ENCODE peak calls at places on chromosomes 3 and 15, in six cellular contexts. X, Y, Q, H, V and G are unnamed samples.

GRCh38 chr3:112815981-112816380 is 30.7 kb downstream of the CD200R1L start:
- DNase-seq in X (peak), V (no peak), Y (peak), H (no peak), Q (no peak), G (no peak)

GRCh38 chr3:66582721-66583141 is 81.9 kb upstream of the LRIG1 start:
- DNase-seq in Q (no peak), Y (no peak), V (no peak), H (no peak), X (peak), G (no peak)

GRCh38 chr3:13125092-13126015 is 52.1 kb upstream of the IQSEC1 start:
- DNase-seq in H (no peak), Y (no peak), X (no peak), Q (no peak), V (no peak), G (no peak)

GRCh38 chr3:190225186-190225692 is 97.0 kb downstream of the CLDN1 start:
- DNase-seq in Y (peak), X (peak), V (peak), Q (peak), H (no peak), G (peak)

GRCh38 chr3:48016336-48016973 is at the start of gene MAP4:
- DNase-seq in Q (no peak), V (no peak), X (peak), Y (no peak), H (peak), G (no peak)

GRCh38 chr15:60575995-60576394 is 97.1 kb upstream of the ICE2 start:
- DNase-seq in H (no peak), Y (peak), X (no peak), V (peak), Q (no peak), G (peak)

GRCh38 chr15:26628879-26629529 is 143.9 kb downstream of the GABRB3 start:
- DNase-seq in Q (peak), Y (no peak), H (peak), V (peak), X (peak), G (peak)

GRCh38 chr15:80701676-80702311 is 6.7 kb downstream of the ABHD17C start:
- DNase-seq in X (no peak), Y (no peak), V (no peak), H (no peak), Q (no peak), G (no peak)

GRCh38 chr3:14804835-14805780 is 13.7 kb upstream of the FGD5 start:
- DNase-seq in Q (no peak), Y (peak), H (no peak), V (peak), X (peak), G (no peak)

GRCh38 chr3:38102073-38102844 is 34.7 kb downstream of the ACAA1 start:
- DNase-seq in H (no peak), Q (no peak), X (no peak), V (no peak), Y (no peak), G (no peak)

GRCh38 chr3:139523718-139524117 is 15.8 kb downstream of the RBP1 start:
- DNase-seq in X (no peak), Y (no peak), H (no peak), Q (no peak), V (no peak), G (no peak)

GRCh38 chr3:69143605-69144004 is 21.2 kb upstream of the LMOD3 start:
- DNase-seq in V (no peak), Y (peak), H (peak), X (peak), Q (peak), G (no peak)

GRCh38 chr3:153087595-153088566 is 74.1 kb upstream of the RAP2B start:
- DNase-seq in X (peak), H (no peak), Y (peak), V (no peak), Q (no peak), G (no peak)

GRCh38 chr3:115475178-115476041 is 147.9 kb upstream of the GAP43 start:
- DNase-seq in X (no peak), V (no peak), Y (no peak), H (no peak), Q (peak), G (peak)

GRCh38 chr3:7632305-7632704 is 771.4 kb downstream of the GRM7 start:
- DNase-seq in V (no peak), Y (no peak), Q (no peak), X (no peak), H (no peak), G (no peak)

GRCh38 chr3:48406443-48407431 is 23.1 kb downstream of the PLXNB1 start:
- DNase-seq in H (no peak), X (no peak), V (no peak), Q (no peak), Y (no peak), G (no peak)

GRCh38 chr15:66649235-66649984 is 52.6 kb upstream of the SMAD6 start:
- DNase-seq in V (no peak), Q (no peak), H (no peak), X (no peak), Y (no peak), G (no peak)

GRCh38 chr3:114214542-114215341 is 22.6 kb downstream of the ZNF80 start:
- DNase-seq in V (no peak), Q (peak), X (no peak), H (no peak), Y (no peak), G (no peak)

GRCh38 chr15:89542369-89542768 is 32.9 kb upstream of the TICRR start:
- DNase-seq in H (no peak), V (no peak), Y (peak), Q (no peak), X (no peak), G (no peak)

GRCh38 chr15:74244818-74245341 is 8.8 kb downstream of the CCDC33 start:
- DNase-seq in X (no peak), H (no peak), Q (no peak), V (no peak), Y (no peak), G (no peak)

GRCh38 chr15:79924379-79924778 is 27.6 kb upstream of the MTHFS start:
- DNase-seq in V (no peak), Y (no peak), Q (no peak), H (no peak), X (no peak), G (peak)

GRCh38 chr3:187211532-187212274 is 14.4 kb downstream of the RTP1 start:
- DNase-seq in V (no peak), Y (peak), Q (no peak), H (no peak), X (peak), G (no peak)

GRCh38 chr3:133393691-133394474 is 6.0 kb upstream of the BFSP2 start:
- DNase-seq in H (no peak), Q (no peak), Y (no peak), X (peak), V (no peak), G (no peak)

GRCh38 chr3:168341192-168341816 is 245.6 kb upstream of the GOLIM4 start:
- DNase-seq in Q (no peak), V (peak), X (peak), Y (no peak), H (no peak), G (no peak)

GRCh38 chr3:187841552-187841951 is 96.3 kb upstream of the BCL6 start:
- DNase-seq in H (no peak), Y (peak), V (peak), X (peak), Q (no peak), G (peak)

GRCh38 chr3:55367396-55367795 is 119.7 kb downstream of the WNT5A start:
- DNase-seq in V (no peak), X (no peak), Y (no peak), Q (no peak), H (no peak), G (no peak)

DNA sequence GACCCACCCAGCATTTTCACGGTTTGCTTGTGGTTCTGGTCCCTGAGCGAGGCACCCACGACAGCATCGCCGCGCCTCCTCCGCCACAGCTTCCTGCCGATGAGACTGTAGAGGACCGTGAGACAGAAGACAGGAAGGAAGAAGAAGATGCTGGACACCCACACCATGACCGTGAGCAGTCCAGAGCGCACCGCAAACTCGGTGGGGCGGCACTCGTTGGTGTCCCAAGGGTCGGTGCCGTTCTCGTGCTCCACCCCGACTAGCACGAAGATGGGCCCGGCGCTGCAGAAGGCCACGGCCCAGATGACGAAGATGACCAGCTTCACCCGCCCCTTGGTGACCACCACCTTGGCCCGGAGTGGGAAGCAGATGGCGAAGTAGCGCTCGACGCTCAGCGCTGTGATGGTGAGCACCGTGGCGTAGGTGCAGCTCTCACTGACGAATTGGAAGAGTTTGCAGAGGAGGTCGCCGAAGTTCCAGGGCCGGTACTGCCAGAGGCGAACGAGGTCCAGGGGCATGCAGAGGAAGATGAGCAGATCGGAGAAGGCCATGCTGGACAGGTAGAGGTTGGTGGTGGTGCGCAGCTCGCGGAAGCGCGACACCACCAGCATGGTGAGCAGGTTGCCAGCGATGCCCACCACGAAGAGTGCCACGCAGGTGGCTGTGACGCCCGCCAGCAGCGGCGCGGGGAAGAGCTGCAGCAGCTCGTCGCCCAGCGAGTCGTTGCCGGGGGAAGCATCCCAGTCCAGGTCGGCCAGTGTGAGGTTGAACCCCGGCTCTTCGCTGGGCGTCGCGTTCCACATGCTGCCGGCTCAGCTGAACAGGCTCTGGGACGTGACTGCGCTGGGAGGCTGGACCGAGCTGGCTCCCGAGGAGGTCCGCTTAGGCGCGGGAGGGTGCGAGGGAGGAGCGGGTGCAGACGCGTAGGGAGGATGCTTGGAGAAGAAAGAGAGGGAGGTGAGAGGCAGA is at the start of gene GHSR:
- DNase-seq in Y (no peak), Q (peak), H (no peak), V (no peak), X (no peak), G (peak)
- TF ChIP-seq EZH2 in Y (peak), Q (peak), H (no peak), V (peak), X (peak), G (peak)

GRCh38 chr3:26657406-26657976 is 34.9 kb downstream of the LRRC3B start:
- DNase-seq in Y (peak), X (peak), Q (no peak), V (no peak), H (no peak), G (no peak)
- TF ChIP-seq CTCF in Y (peak), X (no peak), Q (no peak), V (no peak), H (no peak), G (no peak)

DNA sequence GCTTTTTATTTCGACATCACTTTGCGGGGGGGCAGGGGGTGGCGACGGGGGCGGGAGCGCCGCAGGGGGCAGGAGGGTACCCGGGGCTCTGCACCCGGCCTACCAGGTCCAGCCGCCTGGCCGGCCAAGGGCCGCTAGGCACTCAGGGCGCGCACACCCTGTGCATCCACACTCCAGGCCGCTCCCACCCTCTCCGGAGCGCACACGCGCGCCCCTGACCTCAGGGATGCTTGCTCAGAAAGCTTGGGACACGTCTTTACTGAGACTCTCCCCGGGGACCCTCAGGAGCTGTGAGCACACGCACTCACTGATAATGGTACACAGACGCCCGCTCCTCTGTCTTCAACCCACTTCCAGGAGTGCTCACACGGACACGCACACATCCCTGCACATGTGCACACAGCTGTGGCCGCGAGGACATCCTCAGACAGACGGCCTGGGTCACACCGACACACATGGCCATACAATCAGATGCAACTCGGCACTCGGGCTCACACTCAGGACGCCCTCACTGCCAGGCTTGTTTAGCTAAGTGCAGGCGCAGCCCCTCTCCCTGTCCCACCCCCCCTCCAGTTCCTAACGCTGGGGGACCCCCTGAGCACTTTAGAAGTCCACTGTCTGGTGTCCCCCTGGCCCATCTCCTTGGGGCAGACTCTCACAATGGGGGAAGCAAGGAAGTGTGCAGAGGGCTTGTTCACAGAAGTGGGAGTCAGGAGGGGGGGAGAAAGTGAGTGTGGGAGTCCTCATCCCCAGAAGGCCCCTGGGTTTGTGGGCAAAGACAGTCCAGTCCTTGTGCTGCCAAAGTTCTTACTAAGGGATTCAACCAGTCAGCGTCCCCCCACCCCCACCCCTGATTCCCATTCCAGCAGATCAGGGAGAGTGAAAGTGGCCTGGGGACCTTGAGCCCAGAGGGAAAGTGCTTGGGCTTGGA is 485 bp upstream of the GATA2 start:
- DNase-seq in X (no peak), Y (no peak), H (no peak), V (no peak), Q (no peak), G (peak)
- TF ChIP-seq EZH2 in X (peak), Y (no peak), H (no peak), V (no peak), Q (peak), G (no peak)

GRCh38 chr3:128068156-128068620 is 16.0 kb downstream of the SEC61A1 start:
- DNase-seq in V (peak), Y (no peak), X (no peak), H (peak), Q (peak), G (peak)
- TF ChIP-seq CTCF in V (peak), Y (peak), X (peak), H (peak), Q (peak), G (peak)

GRCh38 chr3:147419731-147420360 is 10.7 kb downstream of the ZIC1 start:
- DNase-seq in X (no peak), H (no peak), Q (no peak), V (no peak), Y (no peak), G (peak)

GRCh38 chr3:147422934-147423599 is 13.9 kb downstream of the ZIC1 start:
- DNase-seq in H (no peak), X (no peak), V (no peak), Y (no peak), Q (peak), G (peak)

GRCh38 chr3:147420361-147421183 is 11.4 kb downstream of the ZIC1 start:
- DNase-seq in Y (no peak), X (no peak), V (no peak), H (no peak), Q (no peak), G (peak)

GRCh38 chr3:147422226-147422933 is 13.2 kb downstream of the ZIC1 start:
- DNase-seq in X (no peak), V (no peak), H (no peak), Y (no peak), Q (no peak), G (peak)

GRCh38 chr3:147421184-147421912 is 12.2 kb downstream of the ZIC1 start:
- DNase-seq in H (no peak), Y (no peak), X (no peak), Q (peak), V (no peak), G (peak)
- TF ChIP-seq EZH2 in H (no peak), Y (peak), X (no peak), Q (peak), V (peak), G (peak)

GRCh38 chr15:92053727-92054316 is 200.3 kb downstream of the SLCO3A1 start:
- DNase-seq in V (no peak), X (no peak), Y (no peak), Q (peak), H (no peak), G (no peak)
- TF ChIP-seq CTCF in V (peak), X (peak), Y (peak), Q (peak), H (no peak), G (peak)